ENCODE peak calls at places on chromosomes 16 and 17, in ten cellular contexts. E is NCI-H146; S is stimulated activated CD8-positive, alpha-beta memory T cell treated with anti-CD3 and anti-CD28 coated beads, Interleukin-12 subunit alpha, Interleukin-12 subunit beta, amount 100 ng/mL, for 4 hours; X is tibial artery; W is brain microvascular endothelial cell; B is AG08395; Z is smooth muscle cell of the brain vasculature; M is RPMI8226; A is CD4-positive, alpha-beta memory T cell; F is EL. H is an unnamed sample.

GRCh38 chr17:73420897-73421296 is 109.1 kb upstream of the CDC42EP4 start:
- DNase-seq in Z (no peak), E (peak), A (no peak), M (peak), X (no peak), S (no peak), F (peak), W (peak), B (peak), H (no peak)

GRCh38 chr17:28151001-28151400 is 108.5 kb downstream of the NLK start:
- DNase-seq in A (no peak), Z (no peak), E (peak), M (no peak), W (no peak), B (no peak), S (no peak), X (no peak), F (no peak), H (no peak)

GRCh38 chr16:66070140-66070887 is 296.2 kb upstream of the CDH5 start:
- DNase-seq in A (no peak), B (peak), F (no peak), M (no peak), S (no peak), Z (peak), W (no peak), X (no peak), E (no peak), H (no peak)

GRCh38 chr16:88013766-88014165 is 62.5 kb downstream of the BANP start:
- DNase-seq in S (no peak), B (no peak), W (no peak), F (no peak), M (no peak), A (no peak), E (no peak), Z (no peak), X (no peak), H (no peak)

GRCh38 chr17:78826836-78827509 is 13.6 kb downstream of the USP36 start:
- DNase-seq in X (no peak), S (no peak), E (no peak), M (no peak), F (no peak), Z (no peak), B (no peak), W (no peak), A (peak), H (no peak)

GRCh38 chr16:17282247-17282646 is 188.5 kb downstream of the XYLT1 start:
- DNase-seq in Z (no peak), E (no peak), W (no peak), B (no peak), S (no peak), A (no peak), X (no peak), M (no peak), F (no peak), H (no peak)

GRCh38 chr16:77868478-77868877 is 80.1 kb downstream of the VAT1L start:
- DNase-seq in M (no peak), B (no peak), W (no peak), S (no peak), E (no peak), Z (no peak), F (no peak), X (no peak), A (no peak), H (no peak)

GRCh38 chr17:40355123-40355803 is 9.3 kb downstream of the GJD3 start:
- DNase-seq in F (peak), W (no peak), S (peak), M (peak), B (peak), Z (no peak), E (peak), A (peak), X (peak), H (no peak)

GRCh38 chr16:27431773-27432599 is 30.0 kb downstream of the IL21R start:
- DNase-seq in M (no peak), B (peak), A (no peak), X (peak), W (no peak), F (peak), E (no peak), Z (no peak), S (no peak), H (no peak)

GRCh38 chr16:50297301-50298074 is 31.1 kb downstream of the ADCY7 start:
- DNase-seq in B (no peak), F (no peak), M (peak), W (no peak), X (peak), A (no peak), Z (no peak), E (peak), S (no peak), H (no peak)

GRCh38 chr17:49556183-49556943 is 19.3 kb upstream of the NXPH3 start:
- DNase-seq in S (peak), A (peak), M (peak), Z (no peak), W (peak), F (peak), E (peak), B (peak), X (peak), H (no peak)

GRCh38 chr16:55349867-55350266 is 25.9 kb downstream of the IRX6 start:
- DNase-seq in X (no peak), S (no peak), B (peak), M (no peak), W (no peak), A (no peak), Z (no peak), F (no peak), E (no peak), H (no peak)

GRCh38 chr17:29617481-29618271 is 5.0 kb downstream of the CORO6 start:
- DNase-seq in E (peak), S (peak), W (peak), M (peak), X (peak), F (peak), Z (no peak), A (peak), B (peak), H (no peak)

GRCh38 chr16:24850289-24850931 is 4.6 kb downstream of the SLC5A11 start:
- DNase-seq in F (peak), Z (no peak), E (no peak), W (no peak), M (peak), S (no peak), A (no peak), X (no peak), B (no peak), H (no peak)

GRCh38 chr16:49856741-49857330 is 924 bp upstream of the ZNF423 start:
- DNase-seq in B (peak), X (peak), E (peak), W (peak), M (peak), F (peak), Z (peak), A (no peak), S (no peak), H (peak)

GRCh38 chr16:87086575-87086974 is 230.6 kb downstream of the C16orf95 start:
- DNase-seq in W (peak), S (no peak), E (no peak), B (peak), F (peak), Z (no peak), A (no peak), M (no peak), X (no peak), H (no peak)

GRCh38 chr16:88924834-88925539 is 52.0 kb downstream of the CBFA2T3 start:
- DNase-seq in M (no peak), X (no peak), S (no peak), A (no peak), E (peak), B (peak), Z (peak), F (peak), W (peak), H (no peak)

GRCh38 chr16:48235556-48236136 is 8.5 kb upstream of the LONP2 start:
- DNase-seq in X (no peak), W (no peak), B (no peak), F (no peak), S (no peak), E (no peak), Z (no peak), A (no peak), M (no peak), H (no peak)

GRCh38 chr17:2854662-2855061 is 58.4 kb downstream of the RAP1GAP2 start:
- DNase-seq in S (no peak), Z (no peak), E (peak), M (no peak), W (no peak), A (no peak), B (no peak), F (peak), X (no peak), H (no peak)

GRCh38 chr17:71438631-71439146 is 682.1 kb upstream of the SOX9 start:
- DNase-seq in B (peak), W (peak), X (no peak), E (peak), S (no peak), Z (peak), F (peak), A (no peak), M (no peak), H (peak)

GRCh38 chr16:85479972-85480726 is 133.0 kb upstream of the GSE1 start:
- DNase-seq in B (no peak), M (no peak), E (peak), Z (no peak), F (no peak), W (no peak), A (no peak), X (no peak), S (no peak), H (no peak)

GRCh38 chr17:62824290-62825135 is 16.4 kb upstream of the MARCHF10 start:
- DNase-seq in B (peak), A (no peak), F (peak), W (peak), Z (no peak), M (no peak), S (no peak), E (no peak), X (no peak), H (peak)

GRCh38 chr17:45700171-45701090 is 83.7 kb upstream of the CRHR1 start:
- DNase-seq in B (no peak), W (no peak), E (peak), A (no peak), X (no peak), F (no peak), Z (no peak), M (no peak), S (no peak), H (no peak)

GRCh38 chr17:64130559-64131001 is 636 bp upstream of the ERN1 start:
- DNase-seq in S (peak), X (peak), E (no peak), Z (no peak), A (peak), W (peak), F (peak), B (peak), M (peak), H (no peak)

GRCh38 chr16:88298882-88299745 is 83.6 kb upstream of the ZNF469 start:
- DNase-seq in Z (no peak), X (no peak), F (peak), S (no peak), W (peak), M (no peak), B (peak), A (no peak), E (no peak), H (no peak)